ENCODE peak calls at places on chromosomes 11 and 22, in four cellular contexts. P is activated CD4-positive, alpha-beta T cell treated with anti-CD3 and anti-CD28 coated beads, Interleukin-2, amount 10 ng/mL, durations not matched to agents 7 days and 5 days; K is body of pancreas; J is pancreas. C is an unnamed sample.

GRCh38 chr11:33135216-33135615 is 26.1 kb downstream of the CSTF3 start:
- DNase-seq in P (no peak), K (no peak), J (no peak), C (peak)

GRCh38 chr22:27795053-27795452 is 6.5 kb downstream of the MN1 start:
- DNase-seq in P (no peak), K (no peak), J (no peak), C (no peak)

GRCh38 chr11:31069447-31070205 is 299.9 kb downstream of the DCDC1 start:
- DNase-seq in P (no peak), K (no peak), J (no peak), C (no peak)

GRCh38 chr22:50131894-50132293 is 38.6 kb upstream of the PANX2 start:
- DNase-seq in P (no peak), K (no peak), J (no peak), C (no peak)

GRCh38 chr11:2885017-2885675 is 429 bp downstream of the CDKN1C start:
- DNase-seq in P (peak), K (peak), J (peak), C (peak)

GRCh38 chr22:44676441-44677298 is 25.3 kb upstream of the PRR5 start:
- DNase-seq in P (no peak), K (no peak), J (no peak), C (no peak)

GRCh38 chr11:35683728-35684339 is 21.3 kb downstream of the TRIM44 start:
- DNase-seq in P (no peak), K (no peak), J (no peak), C (no peak)

GRCh38 chr11:14418801-14419417 is 59.9 kb upstream of the RRAS2 start:
- DNase-seq in P (no peak), K (no peak), J (no peak), C (no peak)

GRCh38 chr11:111305871-111306270 is 7.5 kb downstream of the POU2AF3 start:
- DNase-seq in P (no peak), K (no peak), J (no peak), C (no peak)

GRCh38 chr11:121351089-121351488 is 58.5 kb downstream of the SC5D start:
- DNase-seq in P (no peak), K (no peak), J (no peak), C (no peak)

GRCh38 chr11:10116588-10116987 is 177.4 kb downstream of the SBF2 start:
- DNase-seq in P (no peak), K (no peak), J (no peak), C (no peak)

GRCh38 chr11:123235117-123235686 is 40.2 kb upstream of the CLMP start:
- DNase-seq in P (peak), K (peak), J (peak), C (no peak)

GRCh38 chr22:30806391-30806861 is 111.8 kb downstream of the OSBP2 start:
- DNase-seq in P (no peak), K (no peak), J (no peak), C (no peak)

GRCh38 chr11:65419773-65420481 is 2.7 kb upstream of the NEAT1 start:
- DNase-seq in P (peak), K (peak), J (peak), C (peak)

GRCh38 chr22:46963672-46964545 is 201.5 kb downstream of the TBC1D22A start:
- DNase-seq in P (no peak), K (no peak), J (no peak), C (no peak)

GRCh38 chr11:62431171-62431895 is 12.5 kb downstream of the SCGB1A1 start:
- DNase-seq in P (no peak), K (no peak), J (no peak), C (no peak)

GRCh38 chr11:19886498-19886897 is 173.9 kb downstream of the NAV2 start:
- DNase-seq in P (no peak), K (no peak), J (no peak), C (no peak)

GRCh38 chr11:405976-406795 is 8.6 kb downstream of the SIGIRR start:
- DNase-seq in P (no peak), K (peak), J (peak), C (no peak)

GRCh38 chr11:72471005-72471898 is 36.9 kb upstream of the CLPB start:
- DNase-seq in P (peak), K (peak), J (peak), C (peak)

GRCh38 chr11:3972431-3972830 is 117.0 kb downstream of the STIM1 start:
- DNase-seq in P (no peak), K (no peak), J (no peak), C (no peak)

GRCh38 chr11:75432911-75433321 is at the start of gene KLHL35:
- DNase-seq in P (no peak), K (no peak), J (peak), C (no peak)

GRCh38 chr22:39474351-39474991 is 17.7 kb downstream of the MGAT3 start:
- DNase-seq in P (no peak), K (peak), J (no peak), C (no peak)

GRCh38 chr11:69198891-69199582 is 43.3 kb downstream of the SMIM38 start:
- DNase-seq in P (no peak), K (no peak), J (no peak), C (no peak)

GRCh38 chr11:32905028-32905667 is 12.5 kb downstream of the QSER1 start:
- DNase-seq in P (no peak), K (no peak), J (no peak), C (no peak)

GRCh38 chr11:46560300-46561025 is 33.4 kb downstream of the AMBRA1 start:
- DNase-seq in P (peak), K (no peak), J (no peak), C (no peak)

GRCh38 chr11:40166892-40167291 is 1292.6 kb downstream of the LRRC4C start:
- DNase-seq in P (no peak), K (no peak), J (no peak), C (no peak)

GRCh38 chr22:36595968-36596367 is 67.0 kb upstream of the EIF3D start:
- DNase-seq in P (no peak), K (no peak), J (no peak), C (no peak)

GRCh38 chr11:60169264-60169915 is 13.5 kb downstream of the MS4A6A start:
- DNase-seq in P (no peak), K (peak), J (no peak), C (no peak)